ENCODE peak calls at places on chromosomes 7 and 10, in nine cellular contexts. K is colonic mucosa; D is GM12878; M is PC-3; E is adrenal gland; Q is hepatocyte; L is CD8-positive, alpha-beta T cell; G is ovary; J is body of pancreas. T is an unnamed sample.
A peak's percentile ranks its signal among the peaks of the same experiment; 100 is the strongest.

GRCh38 chr7:2143981-2144595 is 88.7 kb downstream of the MAD1L1 start:
- DNase-seq in L (no peak), G (no peak), Q (no peak), K (no peak), E (no peak), M (no peak), J (no peak), D (no peak), T (no peak)

GRCh38 chr10:71084818-71085126 is 127.6 kb upstream of the UNC5B start:
- DNase-seq in L (no peak), D (no peak), Q (no peak), G (no peak), M (no peak), J (no peak), E (no peak), K (no peak), T (no peak)

GRCh38 chr7:37265876-37266275 is 182.8 kb downstream of the ELMO1 start:
- DNase-seq in M (no peak), Q (no peak), K (no peak), D (no peak), L (no peak), E (no peak), J (no peak), G (no peak), T (no peak)

GRCh38 chr10:133616371-133617130 is 10.0 kb downstream of the FRG2B start:
- DNase-seq in Q (no peak), E (no peak), D (no peak), K (peak; percentile 30), L (no peak), M (no peak), J (peak; percentile 91), G (no peak), T (no peak)

GRCh38 chr7:78386520-78386919 is 587.9 kb downstream of the PHTF2 start:
- DNase-seq in K (no peak), Q (no peak), M (no peak), L (no peak), E (no peak), J (no peak), D (no peak), G (no peak), T (no peak)

GRCh38 chr7:70833726-70834125 is 298.2 kb upstream of the GALNT17 start:
- DNase-seq in J (no peak), L (no peak), M (peak; percentile 6), K (no peak), G (no peak), E (no peak), D (no peak), Q (no peak), T (no peak)

GRCh38 chr7:96013836-96014235 is 241.5 kb downstream of the DYNC1I1 start:
- DNase-seq in K (no peak), M (no peak), E (no peak), G (no peak), Q (no peak), D (no peak), J (no peak), L (no peak), T (no peak)

GRCh38 chr10:14173706-14174594 is 156.8 kb downstream of the FRMD4A start:
- DNase-seq in M (peak; percentile 7), J (peak; percentile 33), G (no peak), L (no peak), Q (peak; percentile 35), D (no peak), E (no peak), K (no peak), T (peak; percentile 49)

GRCh38 chr10:79200346-79200745 is 131.6 kb downstream of the ZMIZ1 start:
- DNase-seq in E (no peak), L (no peak), M (no peak), G (no peak), D (no peak), Q (no peak), K (no peak), J (no peak), T (no peak)

GRCh38 chr10:34739915-34740314 is 75.2 kb downstream of the PARD3 start:
- DNase-seq in Q (peak; percentile 71), D (no peak), E (peak; percentile 72), K (peak; percentile 64), M (no peak), L (no peak), G (peak; percentile 76), J (peak; percentile 77), T (no peak)

GRCh38 chr10:44752451-44753441 is 158.4 kb upstream of the TMEM72 start:
- DNase-seq in M (peak; percentile 98), K (no peak), J (peak; percentile 58), Q (no peak), L (no peak), D (no peak), G (no peak), E (peak; percentile 23), T (no peak)

GRCh38 chr7:129423700-129424410 is 10.4 kb upstream of the STRIP2 start:
- DNase-seq in D (no peak), G (no peak), K (no peak), L (no peak), Q (no peak), E (no peak), J (no peak), M (peak; percentile 53), T (no peak)

GRCh38 chr7:129202058-129202777 is 13.8 kb downstream of the SMO start:
- DNase-seq in J (no peak), Q (no peak), G (no peak), E (no peak), D (no peak), M (no peak), K (no peak), L (no peak), T (no peak)

GRCh38 chr7:158891922-158892321 is 35.6 kb downstream of the DYNC2I1 start:
- DNase-seq in M (no peak), D (no peak), G (no peak), J (no peak), K (no peak), L (no peak), E (no peak), Q (no peak), T (no peak)

GRCh38 chr7:158239290-158239981 is 348.2 kb downstream of the PTPRN2 start:
- DNase-seq in E (peak; percentile 20), Q (no peak), M (peak; percentile 80), K (peak; percentile 66), L (no peak), J (no peak), G (no peak), D (no peak), T (no peak)

GRCh38 chr7:54687518-54688212 is 71.3 kb downstream of the SEC61G start:
- DNase-seq in Q (no peak), G (no peak), K (peak; percentile 40), D (no peak), J (no peak), L (no peak), E (no peak), M (peak; percentile 58), T (no peak)

GRCh38 chr7:66739953-66740301 is 606 bp upstream of the RABGEF1 start:
- DNase-seq in Q (no peak), K (no peak), L (no peak), D (no peak), G (peak; percentile 36), M (no peak), J (peak; percentile 13), E (no peak), T (no peak)

GRCh38 chr10:52318822-52319464 is 4.9 kb downstream of the DKK1 start:
- DNase-seq in M (peak; percentile 100), E (no peak), J (no peak), D (no peak), Q (peak; percentile 43), G (no peak), L (no peak), K (no peak), T (no peak)

DNA sequence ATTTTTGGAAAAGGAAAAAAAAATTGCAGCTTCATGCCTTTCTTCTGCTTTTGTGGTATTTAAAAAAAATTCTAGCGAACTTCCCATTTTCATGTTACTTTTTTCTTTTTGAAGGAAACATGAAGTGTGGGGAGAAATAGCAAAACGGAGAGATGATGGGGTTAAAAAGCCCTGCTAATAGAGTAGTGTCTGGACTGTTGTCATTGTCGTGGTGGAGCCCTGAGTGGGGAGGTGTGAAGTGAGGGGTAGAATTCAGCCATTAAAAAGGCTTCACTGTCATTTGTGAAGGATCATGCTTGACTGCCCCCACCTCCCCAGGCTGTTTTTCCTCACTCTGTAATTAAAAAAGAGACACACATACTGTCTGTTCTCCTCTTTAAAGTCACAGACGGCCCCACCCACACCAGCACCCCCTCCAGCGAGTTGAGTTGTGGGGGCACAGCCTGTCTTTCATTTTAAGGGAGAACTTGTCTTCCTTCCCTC is 272.5 kb downstream of the CREB5 start:
- DNase-seq in L (no peak), K (no peak), M (no peak), G (no peak), D (no peak), J (no peak), E (no peak), Q (no peak), T (no peak)
- H3K4me3 ChIP-seq in L (no peak overlapping the region), K (no peak overlapping the region), M (no peak overlapping the region), G (no peak overlapping the region), D (no peak overlapping the region), J (no peak overlapping the region), E (no peak overlapping the region), Q (no peak overlapping the region), T (peak overlapping the region; percentile 76)

GRCh38 chr7:20798694-20799121 is 12.0 kb upstream of the SP8 start:
- DNase-seq in G (no peak), D (no peak), Q (no peak), E (no peak), J (no peak), K (no peak), L (no peak), M (no peak), T (no peak)
- H3K27me3 ChIP-seq in G (no peaks in the 10 kb centered on the region), D (peaks cover 32% of the 10 kb centered on the region), Q (peaks cover 76% of the 10 kb centered on the region), E (peaks cover 69% of the 10 kb centered on the region), J (peaks cover 37% of the 10 kb centered on the region), K (peaks cover 59% of the 10 kb centered on the region), L (peaks cover 32% of the 10 kb centered on the region), M (peaks cover 68% of the 10 kb centered on the region), T (peaks cover 51% of the 10 kb centered on the region)

DNA sequence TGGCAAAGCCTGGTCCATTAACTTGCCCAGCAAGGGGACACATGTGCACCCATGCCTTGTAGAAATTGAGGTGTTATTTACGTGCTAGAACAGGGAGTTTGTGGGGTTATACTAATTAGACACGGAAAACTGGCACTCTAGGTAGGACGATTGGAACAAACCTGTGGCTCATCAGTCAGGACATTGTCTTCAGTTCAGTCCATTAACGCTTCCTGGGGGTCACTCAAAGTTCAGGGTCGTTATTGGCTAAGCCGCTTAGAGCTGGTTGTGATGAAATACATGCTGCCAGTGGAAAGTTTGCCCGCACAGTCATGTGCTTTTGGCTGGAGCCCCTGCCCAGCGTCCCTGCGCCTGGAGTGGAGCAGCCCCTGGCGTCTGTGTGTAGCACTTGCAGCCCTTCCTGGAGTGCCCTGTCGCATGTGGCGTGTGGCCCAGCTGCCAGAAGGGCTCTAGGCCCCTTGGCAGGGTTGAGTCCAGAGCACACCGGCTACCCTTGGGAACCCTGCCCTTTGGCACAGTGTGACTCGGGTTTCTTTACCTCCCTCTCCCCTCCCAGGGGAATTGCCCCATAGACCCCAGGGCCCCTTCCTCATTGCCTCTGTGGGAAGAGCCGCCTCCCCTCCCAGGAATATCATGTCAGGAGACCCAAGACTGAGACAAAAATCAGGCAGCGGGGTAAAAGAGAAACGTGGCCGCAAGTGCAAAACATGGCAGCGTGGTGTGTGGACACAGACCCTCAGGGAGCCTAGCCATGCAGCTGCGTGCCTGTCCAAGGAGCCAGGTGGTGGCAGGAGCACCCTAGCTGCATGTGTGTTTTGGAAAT is 9.8 kb downstream of the ZNF775 start:
- DNase-seq in L (no peak), Q (peak; percentile 81), K (peak; percentile 73), D (no peak), M (no peak), E (peak; percentile 98), G (peak; percentile 85), J (peak; percentile 96), T (peak; percentile 83)
- TF ChIP-seq CTCF in L (no peak), Q (peak; percentile 52), K (peak; percentile 49), D (no peak), M (no peak), E (peak; percentile 98), G (peak; percentile 50), J (peak; percentile 99), T (peak; percentile 87)

GRCh38 chr10:103197891-103198290 is 4.8 kb upstream of the NT5C2 start:
- DNase-seq in Q (no peak), D (no peak), K (no peak), G (no peak), J (no peak), M (no peak), L (no peak), E (no peak), T (no peak)
- H3K4me3 ChIP-seq in Q (no peak overlapping the region), D (no peak overlapping the region), K (no peak overlapping the region), G (no peak overlapping the region), J (no peak overlapping the region), M (no peak overlapping the region), L (no peak overlapping the region), E (no peak overlapping the region), T (no peak overlapping the region)